ENCODE peak calls at places on chromosomes 7 and 10, in four cellular contexts. One of them, this sample, is unnamed.

GRCh38 chr10:88880287-88881094 is 446 bp downstream of the STAMBPL1 start:
- DNase-seq in T-helper 17 cell: peak
- DNase-seq in ureter: peak
- DNase-seq in activated CD4-positive, alpha-beta T cell treated with anti-CD3 and anti-CD28 coated beads for 4 hours: peak
- DNase-seq in this sample: peak

GRCh38 chr7:100711369-100711768 is 5.4 kb downstream of the POP7 start:
- DNase-seq in T-helper 17 cell: no peak
- DNase-seq in ureter: no peak
- DNase-seq in activated CD4-positive, alpha-beta T cell treated with anti-CD3 and anti-CD28 coated beads for 4 hours: no peak
- DNase-seq in this sample: no peak

GRCh38 chr7:6579446-6579845 is 2.2 kb downstream of the ZDHHC4 start:
- DNase-seq in T-helper 17 cell: no peak
- DNase-seq in ureter: no peak
- DNase-seq in activated CD4-positive, alpha-beta T cell treated with anti-CD3 and anti-CD28 coated beads for 4 hours: no peak
- DNase-seq in this sample: no peak

GRCh38 chr7:94095359-94096009 is 91.3 kb upstream of the BET1 start:
- DNase-seq in T-helper 17 cell: no peak
- DNase-seq in ureter: no peak
- DNase-seq in activated CD4-positive, alpha-beta T cell treated with anti-CD3 and anti-CD28 coated beads for 4 hours: no peak
- DNase-seq in this sample: no peak

GRCh38 chr7:116698396-116698795 is 26.4 kb downstream of the MET start:
- DNase-seq in T-helper 17 cell: no peak
- DNase-seq in ureter: no peak
- DNase-seq in activated CD4-positive, alpha-beta T cell treated with anti-CD3 and anti-CD28 coated beads for 4 hours: no peak
- DNase-seq in this sample: no peak

GRCh38 chr7:46990761-46991160 is 591.1 kb downstream of the TNS3 start:
- DNase-seq in T-helper 17 cell: no peak
- DNase-seq in ureter: no peak
- DNase-seq in activated CD4-positive, alpha-beta T cell treated with anti-CD3 and anti-CD28 coated beads for 4 hours: no peak
- DNase-seq in this sample: no peak

GRCh38 chr10:77510294-77510693 is 127.3 kb downstream of the KCNMA1 start:
- DNase-seq in T-helper 17 cell: no peak
- DNase-seq in ureter: no peak
- DNase-seq in activated CD4-positive, alpha-beta T cell treated with anti-CD3 and anti-CD28 coated beads for 4 hours: no peak
- DNase-seq in this sample: no peak

GRCh38 chr7:144019457-144019856 is 19.3 kb downstream of the OR6B1 start:
- DNase-seq in T-helper 17 cell: no peak
- DNase-seq in ureter: no peak
- DNase-seq in activated CD4-positive, alpha-beta T cell treated with anti-CD3 and anti-CD28 coated beads for 4 hours: no peak
- DNase-seq in this sample: no peak

GRCh38 chr10:95304463-95304862 is 13.7 kb upstream of the PDLIM1 start:
- DNase-seq in T-helper 17 cell: no peak
- DNase-seq in ureter: no peak
- DNase-seq in activated CD4-positive, alpha-beta T cell treated with anti-CD3 and anti-CD28 coated beads for 4 hours: no peak
- DNase-seq in this sample: no peak

GRCh38 chr7:76403780-76404494 is 5.6 kb downstream of the SSC4D start:
- DNase-seq in T-helper 17 cell: no peak
- DNase-seq in ureter: no peak
- DNase-seq in activated CD4-positive, alpha-beta T cell treated with anti-CD3 and anti-CD28 coated beads for 4 hours: no peak
- DNase-seq in this sample: no peak

GRCh38 chr10:119933179-119933578 is 40.6 kb downstream of the SEC23IP start:
- DNase-seq in T-helper 17 cell: no peak
- DNase-seq in ureter: no peak
- DNase-seq in activated CD4-positive, alpha-beta T cell treated with anti-CD3 and anti-CD28 coated beads for 4 hours: no peak
- DNase-seq in this sample: no peak

GRCh38 chr7:29854257-29854938 is 48.1 kb downstream of the WIPF3 start:
- DNase-seq in T-helper 17 cell: no peak
- DNase-seq in ureter: no peak
- DNase-seq in activated CD4-positive, alpha-beta T cell treated with anti-CD3 and anti-CD28 coated beads for 4 hours: no peak
- DNase-seq in this sample: no peak

GRCh38 chr7:29563590-29564454 is at the start of gene PRR15:
- DNase-seq in T-helper 17 cell: no peak
- DNase-seq in ureter: peak
- DNase-seq in activated CD4-positive, alpha-beta T cell treated with anti-CD3 and anti-CD28 coated beads for 4 hours: no peak
- DNase-seq in this sample: peak

GRCh38 chr7:123770378-123770777 is 21.6 kb upstream of the WASL start:
- DNase-seq in T-helper 17 cell: no peak
- DNase-seq in ureter: no peak
- DNase-seq in activated CD4-positive, alpha-beta T cell treated with anti-CD3 and anti-CD28 coated beads for 4 hours: no peak
- DNase-seq in this sample: no peak

GRCh38 chr10:114755537-114755936 is 66.0 kb upstream of the FHIP2A start:
- DNase-seq in T-helper 17 cell: no peak
- DNase-seq in ureter: no peak
- DNase-seq in activated CD4-positive, alpha-beta T cell treated with anti-CD3 and anti-CD28 coated beads for 4 hours: no peak
- DNase-seq in this sample: no peak

GRCh38 chr7:142842251-142842766 is 12.6 kb upstream of the EPHB6 start:
- DNase-seq in T-helper 17 cell: no peak
- DNase-seq in ureter: no peak
- DNase-seq in activated CD4-positive, alpha-beta T cell treated with anti-CD3 and anti-CD28 coated beads for 4 hours: no peak
- DNase-seq in this sample: no peak

GRCh38 chr7:135169936-135170222 is 628 bp downstream of the CYREN start:
- DNase-seq in T-helper 17 cell: no peak
- DNase-seq in ureter: no peak
- DNase-seq in activated CD4-positive, alpha-beta T cell treated with anti-CD3 and anti-CD28 coated beads for 4 hours: peak
- DNase-seq in this sample: no peak

GRCh38 chr7:113113912-113114311 is 4.4 kb downstream of the SMIM30 start:
- DNase-seq in T-helper 17 cell: no peak
- DNase-seq in ureter: no peak
- DNase-seq in activated CD4-positive, alpha-beta T cell treated with anti-CD3 and anti-CD28 coated beads for 4 hours: no peak
- DNase-seq in this sample: no peak

GRCh38 chr10:80260295-80261243 is 28.9 kb downstream of the MAT1A start:
- DNase-seq in T-helper 17 cell: no peak
- DNase-seq in ureter: no peak
- DNase-seq in activated CD4-positive, alpha-beta T cell treated with anti-CD3 and anti-CD28 coated beads for 4 hours: peak
- DNase-seq in this sample: no peak

GRCh38 chr7:119943932-119944600 is 328.9 kb upstream of the KCND2 start:
- DNase-seq in T-helper 17 cell: no peak
- DNase-seq in ureter: no peak
- DNase-seq in activated CD4-positive, alpha-beta T cell treated with anti-CD3 and anti-CD28 coated beads for 4 hours: no peak
- DNase-seq in this sample: no peak

This sample was measured in type B pancreatic cell.